ENCODE peak calls at places on chromosomes 4 and X, in five cellular contexts. J is psoas muscle, V is kidney epithelial cell, E is tibial artery, C is cardiac muscle cell. A is an unnamed sample.

GRCh38 chrX:48972214-48973164 is 845 bp upstream of the KCND1 start:
- DNase-seq in C (peak; percentile 70), J (peak; percentile 27), E (peak; percentile 39), V (no peak), A (no peak)

GRCh38 chrX:71846429-71846828 is 64.2 kb upstream of the NHSL2 start:
- DNase-seq in E (no peak), V (no peak), J (no peak), C (peak; percentile 24), A (no peak)

GRCh38 chrX:1507511-1508463 is 29.2 kb downstream of the P2RY8 start:
- DNase-seq in J (no peak), V (no peak), E (no peak), C (no peak), A (peak; percentile 76)

GRCh38 chr4:186770446-186771175 is 47.0 kb upstream of the FAT1 start:
- DNase-seq in V (no peak), J (no peak), C (peak; percentile 74), E (no peak), A (no peak)

GRCh38 chr4:116386856-116387255 is 698.5 kb downstream of the TRAM1L1 start:
- DNase-seq in J (no peak), C (no peak), E (no peak), V (no peak), A (no peak)

GRCh38 chr4:158347596-158347995 is 137.3 kb downstream of the TMEM144 start:
- DNase-seq in E (no peak), J (no peak), C (no peak), V (no peak), A (no peak)

GRCh38 chrX:3651272-3651671 is 62.2 kb downstream of the PRKX start:
- DNase-seq in C (peak; percentile 51), E (no peak), J (no peak), V (peak; percentile 1), A (no peak)

GRCh38 chr4:155582971-155583437 is 83.6 kb upstream of the GUCY1A1 start:
- DNase-seq in J (no peak), V (peak; percentile 35), C (peak; percentile 89), E (no peak), A (no peak)

GRCh38 chr4:179695175-179695574 is 2252.9 kb upstream of the AGA start:
- DNase-seq in E (no peak), V (peak; percentile 52), C (peak; percentile 0), J (no peak), A (no peak)

GRCh38 chrX:139429913-139430312 is 100.6 kb upstream of the F9 start:
- DNase-seq in E (no peak), C (no peak), V (no peak), J (no peak), A (no peak)

GRCh38 chr4:154143720-154144119 is 347.9 kb downstream of the DCHS2 start:
- DNase-seq in E (no peak), C (no peak), V (no peak), J (no peak), A (no peak)
- H3K4me3 ChIP-seq in E (no peak overlapping the region), C (no peak overlapping the region), V (no peak overlapping the region), J (no peak overlapping the region), A (no peak overlapping the region)

GRCh38 chrX:374566-374965 is 12.1 kb downstream of the PPP2R3B start:
- DNase-seq in V (no peak), E (no peak), J (no peak), C (no peak), A (no peak)

GRCh38 chrX:371907-372306 is 14.8 kb downstream of the PPP2R3B start:
- DNase-seq in C (no peak), E (no peak), V (no peak), J (no peak), A (no peak)

GRCh38 chrX:372856-373640 is 13.7 kb downstream of the PPP2R3B start:
- DNase-seq in E (no peak), C (peak; percentile 29), J (no peak), V (no peak), A (no peak)

GRCh38 chrX:375181-376036 is 11.3 kb downstream of the PPP2R3B start:
- DNase-seq in J (no peak), V (no peak), E (no peak), C (no peak), A (no peak)

DNA sequence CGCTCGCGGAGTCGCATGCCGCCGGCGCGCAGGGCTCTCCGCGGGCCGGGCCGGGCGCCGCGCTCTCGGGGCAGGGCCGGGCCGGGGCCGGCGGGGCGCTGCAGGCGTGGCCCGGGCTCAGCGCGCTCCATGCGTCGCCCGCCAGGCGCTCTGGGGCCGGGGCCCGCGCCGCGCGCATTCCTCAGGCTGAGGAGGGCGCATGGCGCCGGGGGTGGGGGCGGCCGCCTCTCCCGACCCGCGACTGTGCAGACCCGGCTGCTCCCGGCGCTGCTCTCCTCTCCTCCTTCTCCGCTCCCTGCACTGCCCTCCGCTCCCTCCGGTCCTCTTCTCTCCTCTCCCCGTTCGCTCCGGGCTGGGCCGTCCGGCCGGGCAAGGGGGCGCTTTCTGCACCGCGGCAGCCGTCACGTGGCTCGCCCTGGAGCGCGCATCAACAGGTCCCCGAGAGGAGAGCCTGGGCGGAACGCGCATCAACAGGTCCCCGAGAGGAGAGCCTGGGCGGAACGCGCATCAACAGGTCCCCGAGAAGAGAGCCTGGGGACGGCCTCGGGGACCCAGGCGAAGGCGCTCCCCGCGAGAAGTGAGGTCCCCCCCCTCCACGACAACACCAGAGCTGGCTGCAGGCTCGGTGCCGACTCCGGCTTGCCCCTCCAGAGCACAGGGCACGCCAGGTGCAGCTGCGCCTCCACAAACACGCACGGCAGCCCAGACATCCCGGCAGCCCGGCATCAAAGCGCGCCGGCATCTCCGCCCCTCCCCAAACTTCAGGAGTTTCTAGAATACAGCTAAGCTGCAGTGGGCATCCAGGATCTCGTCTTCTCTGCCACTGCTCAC is 12.9 kb downstream of the PPP2R3B start:
- DNase-seq in E (no peak), V (no peak), C (peak; percentile 30), J (no peak), A (peak; percentile 48)
- TF ChIP-seq CTCF in E (no peak), V (no peak), C (no peak), J (no peak), A (no peak)

GRCh38 chr4:824461-825062 is 1.4 kb downstream of the CPLX1 start:
- DNase-seq in C (no peak), E (peak; percentile 15), V (no peak), J (no peak), A (no peak)
- H3K27me3 ChIP-seq in C (peaks cover 94% of the 10 kb centered on the region), E (peaks cover 95% of the 10 kb centered on the region), V (peaks cover 85% of the 10 kb centered on the region), J (no peaks in the 10 kb centered on the region), A (no peaks in the 10 kb centered on the region)

GRCh38 chrX:38881066-38881465 is 79.8 kb downstream of the MID1IP1 start:
- DNase-seq in V (no peak), C (no peak), E (no peak), J (no peak), A (no peak)
- H3K4me3 ChIP-seq in V (no peak overlapping the region), C (no peak overlapping the region), E (no peak overlapping the region), J (no peak overlapping the region), A (no peak overlapping the region)

DNA sequence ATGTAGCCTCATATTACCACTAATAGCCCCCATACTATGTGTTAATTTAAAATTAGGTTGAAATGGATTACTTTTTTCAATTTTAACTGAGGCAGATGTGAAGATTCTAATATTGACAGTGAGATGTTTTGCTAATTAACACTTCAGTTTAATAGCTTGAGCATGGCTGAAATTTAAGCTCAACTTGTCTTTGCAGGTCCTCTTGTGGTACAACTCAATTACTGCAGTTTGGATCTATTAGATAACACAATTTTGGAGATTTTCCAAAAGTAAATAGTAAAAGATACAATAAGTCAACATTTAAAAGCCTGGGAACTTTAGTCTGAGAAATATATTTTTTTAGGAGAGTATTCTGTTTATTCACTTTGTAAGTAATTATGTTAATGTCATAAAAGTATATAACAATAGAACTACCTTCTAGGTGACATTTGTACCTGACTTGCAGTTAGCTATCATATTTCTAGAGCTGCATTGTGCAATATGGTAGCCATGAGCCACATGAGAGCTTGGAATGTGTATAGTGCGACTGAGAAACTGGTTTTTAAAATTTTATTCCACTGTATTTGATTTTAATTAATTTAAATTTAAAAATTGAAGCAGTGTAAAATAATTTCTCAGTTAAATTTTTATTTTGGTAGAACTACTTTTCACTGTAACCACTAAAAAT is 73.1 kb upstream of the FMR1 start:
- DNase-seq in E (no peak), J (no peak), V (no peak), C (no peak), A (no peak)
- TF ChIP-seq CTCF in E (no peak), J (no peak), V (peak; percentile 21), C (no peak), A (peak; percentile 47)

DNA sequence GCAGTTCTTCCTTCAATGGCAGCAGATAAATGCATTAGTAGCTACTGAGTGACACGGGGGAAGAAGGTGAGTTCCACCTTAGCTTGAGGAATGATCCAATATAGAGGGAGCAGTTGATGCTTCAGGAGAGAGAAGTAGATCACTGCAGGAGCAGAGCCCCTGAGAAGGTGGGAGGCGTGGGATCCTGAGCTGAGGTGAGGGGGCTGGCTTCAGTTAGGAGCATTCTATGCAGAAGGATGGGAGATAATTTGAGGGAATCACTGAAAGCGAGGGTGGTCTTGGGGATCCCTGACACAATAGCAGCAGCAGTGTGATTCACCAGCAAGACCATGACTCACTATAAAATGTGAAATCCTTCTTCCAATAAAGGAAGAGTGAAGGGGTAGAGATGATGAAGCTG is 48.0 kb downstream of the XAGE2 start:
- DNase-seq in V (no peak), E (no peak), J (no peak), C (no peak), A (no peak)
- H3K27me3 ChIP-seq in V (no peaks in the 10 kb centered on the region), E (no peaks in the 10 kb centered on the region), J (no peaks in the 10 kb centered on the region), C (no peaks in the 10 kb centered on the region), A (no peaks in the 10 kb centered on the region)

GRCh38 chrX:103464071-103464773 is 55.1 kb downstream of the RAB40A start:
- DNase-seq in J (no peak), C (peak; percentile 59), E (no peak), V (no peak), A (peak; percentile 15)
- H3K4me3 ChIP-seq in J (peak overlapping the region; percentile 42), C (no peak overlapping the region), E (peak overlapping the region; percentile 41), V (no peak overlapping the region), A (peak overlapping the region; percentile 47)

GRCh38 chr4:62077406-62077805 is 877.3 kb downstream of the ADGRL3 start:
- DNase-seq in J (no peak), C (no peak), V (no peak), E (no peak), A (no peak)

GRCh38 chr4:62080431-62080830 is 880.3 kb downstream of the ADGRL3 start:
- DNase-seq in C (no peak), V (no peak), E (no peak), J (no peak), A (no peak)

GRCh38 chr4:62070291-62070852 is 870.2 kb downstream of the ADGRL3 start:
- DNase-seq in V (no peak), E (no peak), C (no peak), J (no peak), A (no peak)

DNA sequence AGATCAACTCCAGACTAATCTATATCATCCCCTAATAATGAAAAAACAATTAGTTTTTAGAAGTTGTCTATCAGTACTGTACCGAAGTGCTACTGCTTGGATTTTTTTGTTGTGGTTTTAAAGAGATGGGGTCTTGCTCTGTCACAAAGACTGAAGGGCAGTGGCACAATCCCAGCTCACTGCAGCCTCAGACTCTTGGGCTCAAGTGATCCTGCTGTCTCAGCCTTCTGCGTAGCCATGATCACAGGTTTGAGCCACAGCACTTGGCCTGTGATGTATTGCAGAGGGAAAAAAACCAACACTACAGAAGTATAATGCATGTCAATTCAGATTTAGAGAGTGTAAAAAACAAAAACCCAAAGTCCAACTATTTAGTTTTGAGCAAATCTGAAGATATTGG is 875.0 kb downstream of the ADGRL3 start:
- DNase-seq in C (no peak), E (no peak), V (no peak), J (no peak), A (no peak)
- TF ChIP-seq CTCF in C (no peak), E (no peak), V (no peak), J (no peak), A (no peak)